ENCODE peak calls at places on chromosome 22, in eight cellular contexts. G is dorsolateral prefrontal cortex, C is SJSA1, X is heart left ventricle, H is IMR-90, E is mesendoderm, A is pancreas, N is cardiac muscle cell. L is an unnamed sample.
A peak's percentile ranks its signal among the peaks of the same experiment; 100 is the strongest.

GRCh38 chr22:46726066-46726985 is 11.7 kb downstream of the CERK start:
- DNase-seq in C (peak; percentile 68), H (no peak), G (no peak), X (no peak), N (no peak), E (no peak), A (no peak), L (no peak)

GRCh38 chr22:44520695-44521094 is 22.7 kb upstream of the RTL6 start:
- DNase-seq in X (no peak), E (no peak), A (no peak), G (no peak), N (no peak), C (no peak), H (peak; percentile 35), L (no peak)

GRCh38 chr22:27201741-27202140 is 544.4 kb downstream of the MIAT start:
- DNase-seq in H (no peak), E (no peak), C (no peak), X (no peak), A (no peak), G (no peak), N (no peak), L (no peak)

GRCh38 chr22:38505595-38506117 is 455 bp downstream of the DDX17 start:
- DNase-seq in G (peak; percentile 61), N (peak; percentile 68), E (peak; percentile 61), C (peak; percentile 71), A (peak; percentile 80), H (peak; percentile 46), X (peak; percentile 90), L (peak; percentile 75)

GRCh38 chr22:46126853-46127385 is 23.4 kb upstream of the PPARA start:
- DNase-seq in N (no peak), A (no peak), X (no peak), G (no peak), C (no peak), H (no peak), E (no peak), L (no peak)

GRCh38 chr22:46090051-46090591 is 60.2 kb upstream of the PPARA start:
- DNase-seq in H (no peak), X (peak; percentile 70), E (no peak), N (no peak), C (no peak), A (peak; percentile 84), G (no peak), L (no peak)

GRCh38 chr22:39727541-39727940 is 157.0 kb downstream of the CACNA1I start:
- DNase-seq in C (no peak), N (no peak), E (no peak), A (no peak), H (peak; percentile 54), X (no peak), G (no peak), L (no peak)

GRCh38 chr22:39682994-39683393 is 112.4 kb downstream of the CACNA1I start:
- DNase-seq in G (no peak), A (no peak), X (no peak), E (no peak), N (no peak), C (no peak), H (no peak), L (no peak)

GRCh38 chr22:28231423-28231822 is 312.4 kb upstream of the PITPNB start:
- DNase-seq in H (peak; percentile 52), N (peak; percentile 56), C (no peak), A (no peak), X (no peak), E (peak; percentile 93), G (no peak), L (no peak)

GRCh38 chr22:32693102-32693501 is 108.4 kb upstream of the TIMP3 start:
- DNase-seq in G (no peak), H (no peak), E (peak; percentile 25), N (no peak), A (no peak), C (no peak), X (no peak), L (no peak)

DNA sequence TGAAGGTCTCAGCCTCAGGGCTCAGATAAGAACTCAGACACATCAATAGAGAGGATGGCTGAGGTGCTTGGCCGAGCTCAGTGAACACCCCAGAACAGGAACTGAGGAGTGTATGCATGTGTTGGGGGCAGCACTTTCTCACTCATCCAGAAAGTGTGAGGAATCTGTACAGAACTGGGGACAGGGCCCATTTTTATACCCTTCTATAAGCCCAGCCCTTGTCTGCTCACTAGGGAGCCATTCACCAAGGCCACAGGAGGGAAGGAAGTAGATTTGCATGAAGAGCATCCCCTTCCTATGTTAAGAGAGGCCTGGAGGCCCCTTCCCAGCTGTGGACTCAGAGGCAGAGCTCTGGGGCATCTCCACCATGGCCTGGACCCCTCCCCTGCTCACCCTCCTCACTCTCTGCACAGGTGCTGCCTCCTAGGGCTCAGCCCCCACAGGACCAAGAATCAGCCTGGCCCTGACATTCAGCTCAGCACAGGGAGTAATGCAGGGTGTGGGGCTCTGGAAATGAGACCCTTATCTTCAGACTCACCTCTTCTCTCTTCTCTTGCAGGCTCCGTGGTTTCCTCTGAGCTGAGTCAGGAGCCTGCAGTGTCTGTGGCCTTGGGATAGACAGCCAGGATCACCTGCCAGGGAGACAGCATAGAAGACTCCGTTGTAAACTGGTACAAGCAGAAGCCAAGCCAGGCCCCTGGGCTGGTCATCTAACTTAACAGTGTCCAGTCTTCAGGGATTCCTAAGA is 39.9 kb upstream of the GGTLC2 start:
- DNase-seq in C (no peak), H (no peak), E (no peak), N (no peak), X (no peak), G (no peak), A (no peak), L (no peak)
- H3K27ac ChIP-seq in C (no peak overlapping the region), H (no peak overlapping the region), E (no peak overlapping the region), N (no peak overlapping the region), X (no peak overlapping the region), G (no peak overlapping the region), A (no peak overlapping the region), L (no peak overlapping the region)

DNA sequence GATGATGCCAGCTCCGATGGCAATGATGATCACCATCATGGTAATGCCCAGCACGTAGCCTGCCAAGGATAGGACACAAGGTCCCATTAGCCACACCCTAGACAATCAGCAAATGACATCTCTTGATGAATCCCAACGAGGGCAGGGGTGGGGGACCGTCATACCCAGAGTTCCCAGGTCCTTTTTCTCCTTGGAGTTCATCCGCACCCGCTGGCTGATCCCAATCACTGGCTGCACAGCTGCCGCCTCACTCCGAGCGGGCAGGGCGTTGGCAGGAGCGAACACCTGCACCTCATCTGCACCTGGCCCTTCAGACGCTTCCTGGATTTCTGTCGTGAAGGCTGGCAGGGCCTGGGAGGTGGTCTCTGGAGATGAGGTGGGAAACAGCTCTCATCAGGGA is 3.0 kb downstream of the PIK3IP1 start:
- DNase-seq in H (no peak), G (no peak), C (no peak), E (no peak), X (no peak), N (no peak), A (no peak), L (no peak)
- H3K27ac ChIP-seq in H (no peak overlapping the region), G (peak overlapping the region; percentile 99), C (no peak overlapping the region), E (no peak overlapping the region), X (no peak overlapping the region), N (no peak overlapping the region), A (no peak overlapping the region), L (peak overlapping the region; percentile 98)

GRCh38 chr22:48712558-48712957 is 1115.1 kb downstream of the BRD1 start:
- DNase-seq in X (peak; percentile 30), A (no peak), E (no peak), H (no peak), N (no peak), C (no peak), G (peak; percentile 17), L (no peak)

GRCh38 chr22:48711669-48712068 is 1116.0 kb downstream of the BRD1 start:
- DNase-seq in E (no peak), G (peak; percentile 27), A (no peak), C (no peak), H (no peak), N (no peak), X (peak; percentile 29), L (no peak)

GRCh38 chr22:48715511-48715910 is 1112.2 kb downstream of the BRD1 start:
- DNase-seq in H (no peak), N (no peak), X (peak; percentile 13), G (no peak), C (no peak), E (no peak), A (no peak), L (no peak)

GRCh38 chr22:48713266-48714205 is 1114.1 kb downstream of the BRD1 start:
- DNase-seq in C (no peak), H (no peak), A (no peak), E (no peak), G (peak; percentile 26), N (no peak), X (peak; percentile 49), L (no peak)

GRCh38 chr22:48714231-48714630 is 1113.4 kb downstream of the BRD1 start:
- DNase-seq in N (no peak), C (no peak), X (peak; percentile 35), A (no peak), E (no peak), G (peak; percentile 21), H (no peak), L (no peak)
- H3K27ac ChIP-seq in N (no peak overlapping the region), C (no peak overlapping the region), X (no peak overlapping the region), A (no peak overlapping the region), E (no peak overlapping the region), G (no peak overlapping the region), H (no peak overlapping the region), L (no peak overlapping the region)

GRCh38 chr22:18091916-18092526 is 14.2 kb downstream of the PEX26 start:
- DNase-seq in A (peak; percentile 72), N (peak; percentile 23), G (peak; percentile 73), X (peak; percentile 84), H (peak; percentile 43), E (no peak), C (peak; percentile 80), L (peak; percentile 27)

GRCh38 chr22:18090286-18090685 is 12.5 kb downstream of the PEX26 start:
- DNase-seq in H (no peak), E (no peak), G (no peak), C (no peak), X (no peak), A (no peak), N (no peak), L (no peak)

GRCh38 chr22:18091478-18091877 is 13.7 kb downstream of the PEX26 start:
- DNase-seq in G (no peak), E (no peak), X (no peak), H (no peak), C (no peak), N (no peak), A (no peak), L (no peak)

GRCh38 chr22:18085188-18085587 is 7.4 kb downstream of the PEX26 start:
- DNase-seq in A (no peak), X (no peak), N (no peak), C (no peak), G (no peak), H (peak; percentile 34), E (no peak), L (no peak)

DNA sequence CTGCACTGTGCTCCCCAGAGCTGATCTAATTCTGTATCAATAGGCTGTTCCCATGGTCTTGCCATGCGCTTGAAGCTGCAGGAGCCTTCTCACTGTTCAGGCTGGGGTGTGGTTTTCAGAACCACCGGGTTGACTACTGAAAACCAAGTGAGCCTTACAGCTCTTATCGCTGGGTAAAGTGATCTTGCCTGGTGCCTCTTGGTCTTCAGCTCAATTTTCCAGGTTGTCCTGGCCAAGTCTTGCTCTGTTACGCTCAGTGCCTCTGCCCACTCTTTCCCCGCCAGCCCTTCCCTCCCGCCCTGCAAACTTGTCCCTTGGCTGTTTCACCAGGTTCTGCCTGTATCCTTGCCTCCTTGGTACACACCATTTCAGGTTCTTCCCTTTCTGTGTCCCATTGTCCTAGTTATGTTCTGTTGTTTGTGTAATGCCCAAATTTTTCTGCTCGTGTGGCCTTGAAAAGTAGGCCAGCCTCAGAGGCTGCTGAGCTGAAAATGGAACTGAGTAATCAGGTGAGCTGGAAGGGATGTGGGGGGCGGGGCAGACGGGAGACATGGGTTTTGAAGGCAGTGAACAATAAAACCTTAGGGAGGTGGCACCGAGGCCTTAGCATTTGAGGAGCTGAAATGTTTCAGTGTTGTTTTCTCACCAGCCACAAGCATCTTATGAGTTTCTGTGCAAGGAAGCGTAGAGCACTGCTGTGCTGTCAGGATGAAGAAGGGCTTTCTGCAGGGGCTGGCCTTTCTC is 11.2 kb downstream of the PEX26 start:
- DNase-seq in N (no peak), G (peak; percentile 49), E (no peak), A (peak; percentile 38), C (no peak), H (no peak), X (no peak), L (no peak)
- H3K27ac ChIP-seq in N (no peak overlapping the region), G (peak overlapping the region; percentile 19), E (no peak overlapping the region), A (no peak overlapping the region), C (no peak overlapping the region), H (no peak overlapping the region), X (no peak overlapping the region), L (no peak overlapping the region)